ENCODE peak calls at places on chromosomes 12 and 14, in eight cellular contexts. V, I, B, N, L, F, P and J are unnamed samples.

GRCh38 chr14:51395361-51395849 is 155.4 kb downstream of the TMX1 start:
- DNase-seq in L (peak; percentile 91), I (peak; percentile 13), V (peak; percentile 65), F (peak; percentile 38), N (no peak), B (no peak), P (peak; percentile 80), J (no peak)

GRCh38 chr12:42372154-42372791 is 46.3 kb downstream of the PPHLN1 start:
- DNase-seq in F (peak; percentile 58), B (no peak), L (peak; percentile 57), P (no peak), V (no peak), N (no peak), I (peak; percentile 65), J (no peak)

GRCh38 chr14:70788893-70789292 is 20.4 kb downstream of the MAP3K9 start:
- DNase-seq in I (no peak), L (no peak), V (no peak), N (no peak), P (no peak), F (no peak), B (no peak), J (no peak)

GRCh38 chr14:102916347-102917055 is 6.0 kb upstream of the AMN start:
- DNase-seq in P (no peak), B (no peak), F (no peak), V (no peak), I (no peak), L (no peak), N (no peak), J (no peak)

GRCh38 chr14:35088514-35088913 is 33.3 kb downstream of the PPP2R3C start:
- DNase-seq in N (no peak), L (no peak), B (no peak), I (no peak), P (no peak), F (no peak), V (no peak), J (no peak)

GRCh38 chr14:79496701-79497100 is 714.6 kb downstream of the DIO2 start:
- DNase-seq in P (no peak), L (no peak), B (no peak), I (no peak), N (no peak), V (no peak), F (no peak), J (no peak)

GRCh38 chr12:34393821-34394150 is 371.5 kb downstream of the ALG10 start:
- DNase-seq in B (no peak), V (peak; percentile 5), F (no peak), P (no peak), I (no peak), N (no peak), L (no peak), J (no peak)

GRCh38 chr12:91355150-91356006 is 172.8 kb upstream of the DCN start:
- DNase-seq in I (peak; percentile 74), P (peak; percentile 62), V (peak; percentile 56), L (peak; percentile 75), N (peak; percentile 68), F (peak; percentile 89), B (peak; percentile 17), J (peak; percentile 65)

GRCh38 chr14:71198681-71199080 is 291.4 kb downstream of the PCNX1 start:
- DNase-seq in I (no peak), B (no peak), N (no peak), P (no peak), V (no peak), L (no peak), F (no peak), J (no peak)

GRCh38 chr12:132403636-132404434 is 74.4 kb upstream of the GALNT9 start:
- DNase-seq in N (no peak), F (no peak), B (no peak), L (no peak), I (no peak), P (no peak), V (peak; percentile 9), J (no peak)

GRCh38 chr14:75826599-75826998 is 155.2 kb downstream of the TGFB3 start:
- DNase-seq in N (no peak), P (no peak), B (no peak), L (no peak), F (no peak), I (no peak), V (no peak), J (no peak)

GRCh38 chr14:91872011-91872476 is 4.7 kb upstream of the TC2N start:
- DNase-seq in L (peak; percentile 19), B (peak; percentile 53), I (no peak), V (no peak), N (peak; percentile 82), F (no peak), P (no peak), J (no peak)

GRCh38 chr12:99370742-99371141 is 276.8 kb upstream of the GARIN6 start:
- DNase-seq in B (no peak), L (no peak), V (no peak), F (no peak), P (no peak), I (no peak), N (no peak), J (no peak)

GRCh38 chr14:60878536-60878935 is 102.3 kb downstream of the TRMT5 start:
- DNase-seq in N (no peak), V (no peak), F (peak; percentile 36), I (no peak), L (no peak), B (no peak), P (no peak), J (no peak)

GRCh38 chr12:3493225-3494049 is 2.4 kb downstream of the PRMT8 start:
- DNase-seq in V (peak; percentile 47), P (no peak), I (peak; percentile 86), L (no peak), B (no peak), N (no peak), F (no peak), J (no peak)

GRCh38 chr12:91111366-91112321 is at the start of gene LUM:
- DNase-seq in F (peak; percentile 69), P (no peak), L (peak; percentile 6), B (no peak), N (peak; percentile 52), I (peak; percentile 35), V (peak; percentile 25), J (no peak)

GRCh38 chr12:51905507-51906438 is 1.5 kb upstream of the ACVRL1 start:
- DNase-seq in P (no peak), N (peak; percentile 91), V (peak; percentile 87), F (peak; percentile 87), I (no peak), B (no peak), L (peak; percentile 90), J (peak; percentile 76)

GRCh38 chr12:75979181-75979580 is 52.4 kb downstream of the PHLDA1 start:
- DNase-seq in P (no peak), V (no peak), B (no peak), L (peak; percentile 91), N (no peak), F (no peak), I (no peak), J (no peak)

GRCh38 chr14:104567141-104567956 is 12.2 kb upstream of the C14orf180 start:
- DNase-seq in N (no peak), P (no peak), V (no peak), L (no peak), F (no peak), I (no peak), B (no peak), J (no peak)

GRCh38 chr14:22505751-22506710 is 83.0 kb downstream of the DAD1 start:
- DNase-seq in V (no peak), P (no peak), L (no peak), F (no peak), B (no peak), N (no peak), I (no peak), J (no peak)

GRCh38 chr14:99262977-99263448 is 9.0 kb downstream of the BCL11B start:
- DNase-seq in F (no peak), N (no peak), V (no peak), I (no peak), B (no peak), L (no peak), P (no peak), J (no peak)

DNA sequence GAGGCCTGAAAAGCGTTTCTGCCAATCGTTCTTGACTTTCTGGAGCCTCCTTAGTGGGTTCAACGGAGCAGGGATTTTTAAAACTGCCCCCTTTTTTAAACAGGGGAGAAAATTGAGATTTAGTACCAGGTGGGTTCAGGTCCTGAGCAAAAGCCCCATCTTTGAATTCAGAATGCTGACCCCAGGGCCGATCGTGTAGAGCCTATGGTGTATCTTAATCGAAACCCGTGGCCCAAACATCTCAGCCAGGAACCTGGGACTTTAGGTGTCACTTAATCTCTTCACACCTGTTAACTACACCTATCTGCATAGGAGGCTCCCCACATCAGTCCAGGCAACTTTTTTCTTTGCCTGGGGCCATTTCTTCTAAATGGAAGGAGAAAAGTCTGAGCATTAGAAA is 6.4 kb upstream of the TBX5 start:
- DNase-seq in L (no peak), F (no peak), B (no peak), N (no peak), V (no peak), I (no peak), P (no peak), J (no peak)
- H3K27me3 ChIP-seq in L (peaks cover 55% of the 10 kb centered on the region), F (peaks cover 100% of the 10 kb centered on the region), B (peaks cover 93% of the 10 kb centered on the region), N (no peaks in the 10 kb centered on the region), V (peaks cover 76% of the 10 kb centered on the region), I (peaks cover 93% of the 10 kb centered on the region), P (peaks cover 34% of the 10 kb centered on the region), J (peaks cover 8% of the 10 kb centered on the region)

GRCh38 chr12:120750806-120751205 is 25.2 kb downstream of the ACADS start:
- DNase-seq in L (no peak), F (no peak), I (no peak), B (no peak), V (no peak), N (no peak), P (no peak), J (no peak)
- TF ChIP-seq CTCF in L (no peak), F (no peak), I (no peak), B (no peak), V (peak; percentile 17), N (no peak), P (no peak), J (no peak)

GRCh38 chr12:30696486-30696885 is 817 bp upstream of the IPO8 start:
- DNase-seq in F (no peak), V (no peak), N (no peak), B (no peak), I (no peak), L (no peak), P (no peak), J (no peak)

GRCh38 chr12:30694412-30694955 is 1.2 kb downstream of the IPO8 start:
- DNase-seq in F (no peak), B (no peak), P (no peak), I (no peak), N (no peak), L (no peak), V (no peak), J (no peak)

GRCh38 chr12:30696103-30696408 is 387 bp upstream of the IPO8 start:
- DNase-seq in P (no peak), F (no peak), V (no peak), B (no peak), L (no peak), I (no peak), N (no peak), J (no peak)

GRCh38 chr12:30695327-30696102 is at the start of gene IPO8:
- DNase-seq in L (peak; percentile 89), N (peak; percentile 95), P (peak; percentile 88), V (peak; percentile 93), B (peak; percentile 80), F (peak; percentile 88), I (peak; percentile 94), J (peak; percentile 92)

GRCh38 chr12:30694971-30695326 is 720 bp downstream of the IPO8 start:
- DNase-seq in F (peak; percentile 23), I (peak; percentile 67), N (peak; percentile 50), B (no peak), V (no peak), P (peak; percentile 30), L (peak; percentile 61), J (peak; percentile 54)
- H3K27ac ChIP-seq in F (peak overlapping the region; percentile 89), I (peak overlapping the region; percentile 47), N (peak overlapping the region; percentile 85), B (peak overlapping the region; percentile 61), V (peak overlapping the region; percentile 70), P (peak overlapping the region; percentile 77), L (no peak overlapping the region), J (peak overlapping the region; percentile 88)

GRCh38 chr12:98997-99396 is 32.4 kb downstream of the IQSEC3 start:
- DNase-seq in V (no peak), P (no peak), B (no peak), F (no peak), I (peak; percentile 33), N (no peak), L (no peak), J (no peak)
- H3K27me3 ChIP-seq in V (peaks cover 81% of the 10 kb centered on the region), P (peaks cover 4% of the 10 kb centered on the region), B (peaks cover 11% of the 10 kb centered on the region), F (peaks cover 16% of the 10 kb centered on the region), I (no peaks in the 10 kb centered on the region), N (no peaks in the 10 kb centered on the region), L (peaks cover 10% of the 10 kb centered on the region), J (peaks cover 5% of the 10 kb centered on the region)